ENCODE peak calls at places on chromosomes 2 and 18, in five cellular contexts. One of them, this sample, is unnamed.

GRCh38 chr2:196274387-196274809 is 103.0 kb upstream of the STK17B start:
- DNase-seq in epithelial cell of esophagus: peak; percentile 65
- DNase-seq in HFF-Myc: no peak
- DNase-seq in fibroblast of the aortic adventitia: peak; percentile 48
- DNase-seq in spleen: no peak
- DNase-seq in this sample: peak; percentile 26

GRCh38 chr18:34758378-34758948 is 48.4 kb downstream of the DTNA start:
- DNase-seq in epithelial cell of esophagus: no peak
- DNase-seq in HFF-Myc: no peak
- DNase-seq in fibroblast of the aortic adventitia: no peak
- DNase-seq in spleen: no peak
- DNase-seq in this sample: no peak

GRCh38 chr18:35786359-35787042 is 186.0 kb upstream of the RMP24 start:
- DNase-seq in epithelial cell of esophagus: no peak
- DNase-seq in HFF-Myc: no peak
- DNase-seq in fibroblast of the aortic adventitia: no peak
- DNase-seq in spleen: no peak
- DNase-seq in this sample: no peak

GRCh38 chr2:58762176-58762781 is 521.2 kb upstream of the FANCL start:
- DNase-seq in epithelial cell of esophagus: peak; percentile 76
- DNase-seq in HFF-Myc: peak; percentile 38
- DNase-seq in fibroblast of the aortic adventitia: peak; percentile 20
- DNase-seq in spleen: peak; percentile 59
- DNase-seq in this sample: no peak

GRCh38 chr18:22194151-22194598 is 24.8 kb downstream of the GATA6 start:
- DNase-seq in epithelial cell of esophagus: no peak
- DNase-seq in HFF-Myc: no peak
- DNase-seq in fibroblast of the aortic adventitia: peak; percentile 76
- DNase-seq in spleen: no peak
- DNase-seq in this sample: no peak

GRCh38 chr2:102703748-102704147 is 58.1 kb upstream of the TMEM182 start:
- DNase-seq in epithelial cell of esophagus: peak; percentile 68
- DNase-seq in HFF-Myc: no peak
- DNase-seq in fibroblast of the aortic adventitia: peak; percentile 30
- DNase-seq in spleen: no peak
- DNase-seq in this sample: peak; percentile 39

GRCh38 chr2:11014026-11014425 is 102.3 kb downstream of the KCNF1 start:
- DNase-seq in epithelial cell of esophagus: no peak
- DNase-seq in HFF-Myc: no peak
- DNase-seq in fibroblast of the aortic adventitia: no peak
- DNase-seq in spleen: no peak
- DNase-seq in this sample: no peak

GRCh38 chr2:226308981-226309380 is 490.6 kb downstream of the IRS1 start:
- DNase-seq in epithelial cell of esophagus: no peak
- DNase-seq in HFF-Myc: peak; percentile 85
- DNase-seq in fibroblast of the aortic adventitia: peak; percentile 26
- DNase-seq in spleen: no peak
- DNase-seq in this sample: no peak

GRCh38 chr2:72367530-72368225 is 220.0 kb upstream of the CYP26B1 start:
- DNase-seq in epithelial cell of esophagus: peak; percentile 100
- DNase-seq in HFF-Myc: peak; percentile 80
- DNase-seq in fibroblast of the aortic adventitia: peak; percentile 91
- DNase-seq in spleen: no peak
- DNase-seq in this sample: no peak

GRCh38 chr2:152740743-152741328 is 22.4 kb downstream of the ARL6IP6 start:
- DNase-seq in epithelial cell of esophagus: peak; percentile 65
- DNase-seq in HFF-Myc: peak; percentile 35
- DNase-seq in fibroblast of the aortic adventitia: peak; percentile 79
- DNase-seq in spleen: no peak
- DNase-seq in this sample: peak; percentile 50

GRCh38 chr2:34031097-34031496 is 432.0 kb upstream of the FAM98A start:
- DNase-seq in epithelial cell of esophagus: no peak
- DNase-seq in HFF-Myc: no peak
- DNase-seq in fibroblast of the aortic adventitia: no peak
- DNase-seq in spleen: no peak
- DNase-seq in this sample: no peak

GRCh38 chr2:149310349-149310748 is 20.0 kb upstream of the LYPD6 start:
- DNase-seq in epithelial cell of esophagus: no peak
- DNase-seq in HFF-Myc: no peak
- DNase-seq in fibroblast of the aortic adventitia: no peak
- DNase-seq in spleen: no peak
- DNase-seq in this sample: no peak
- TF ChIP-seq CTCF in epithelial cell of esophagus: no peak
- TF ChIP-seq CTCF in HFF-Myc: no peak
- TF ChIP-seq CTCF in fibroblast of the aortic adventitia: no peak
- TF ChIP-seq CTCF in spleen: no peak
- TF ChIP-seq CTCF in this sample: no peak

GRCh38 chr2:49044680-49045079 is 109.6 kb downstream of the FSHR start:
- DNase-seq in epithelial cell of esophagus: no peak
- DNase-seq in HFF-Myc: no peak
- DNase-seq in fibroblast of the aortic adventitia: no peak
- DNase-seq in spleen: no peak
- DNase-seq in this sample: no peak
- TF ChIP-seq CTCF in epithelial cell of esophagus: no peak
- TF ChIP-seq CTCF in HFF-Myc: no peak
- TF ChIP-seq CTCF in fibroblast of the aortic adventitia: no peak
- TF ChIP-seq CTCF in spleen: no peak
- TF ChIP-seq CTCF in this sample: no peak

GRCh38 chr18:31678425-31678824 is 6.0 kb downstream of the B4GALT6 start:
- DNase-seq in epithelial cell of esophagus: no peak
- DNase-seq in HFF-Myc: no peak
- DNase-seq in fibroblast of the aortic adventitia: no peak
- DNase-seq in spleen: no peak
- DNase-seq in this sample: no peak

GRCh38 chr18:31679133-31679731 is 5.1 kb downstream of the B4GALT6 start:
- DNase-seq in epithelial cell of esophagus: peak; percentile 86
- DNase-seq in HFF-Myc: no peak
- DNase-seq in fibroblast of the aortic adventitia: peak; percentile 85
- DNase-seq in spleen: no peak
- DNase-seq in this sample: no peak

GRCh38 chr18:31679806-31680793 is 4.3 kb downstream of the B4GALT6 start:
- DNase-seq in epithelial cell of esophagus: no peak
- DNase-seq in HFF-Myc: no peak
- DNase-seq in fibroblast of the aortic adventitia: no peak
- DNase-seq in spleen: no peak
- DNase-seq in this sample: no peak

GRCh38 chr18:31683106-31683505 is 1.3 kb downstream of the B4GALT6 start:
- DNase-seq in epithelial cell of esophagus: no peak
- DNase-seq in HFF-Myc: no peak
- DNase-seq in fibroblast of the aortic adventitia: no peak
- DNase-seq in spleen: no peak
- DNase-seq in this sample: no peak

GRCh38 chr18:31680836-31681568 is 3.4 kb downstream of the B4GALT6 start:
- DNase-seq in epithelial cell of esophagus: peak; percentile 30
- DNase-seq in HFF-Myc: no peak
- DNase-seq in fibroblast of the aortic adventitia: peak; percentile 40
- DNase-seq in spleen: no peak
- DNase-seq in this sample: peak; percentile 20
- TF ChIP-seq CTCF in epithelial cell of esophagus: peak; percentile 53
- TF ChIP-seq CTCF in HFF-Myc: no peak
- TF ChIP-seq CTCF in fibroblast of the aortic adventitia: peak; percentile 0
- TF ChIP-seq CTCF in spleen: no peak
- TF ChIP-seq CTCF in this sample: no peak

GRCh38 chr2:157901325-157901724 is 25.2 kb upstream of the ACVR1 start:
- DNase-seq in epithelial cell of esophagus: no peak
- DNase-seq in HFF-Myc: no peak
- DNase-seq in fibroblast of the aortic adventitia: no peak
- DNase-seq in spleen: no peak
- DNase-seq in this sample: no peak

GRCh38 chr2:157903051-157903625 is 27.0 kb upstream of the ACVR1 start:
- DNase-seq in epithelial cell of esophagus: no peak
- DNase-seq in HFF-Myc: no peak
- DNase-seq in fibroblast of the aortic adventitia: peak; percentile 21
- DNase-seq in spleen: no peak
- DNase-seq in this sample: no peak

GRCh38 chr2:157903626-157904025 is 27.5 kb upstream of the ACVR1 start:
- DNase-seq in epithelial cell of esophagus: no peak
- DNase-seq in HFF-Myc: no peak
- DNase-seq in fibroblast of the aortic adventitia: peak; percentile 39
- DNase-seq in spleen: no peak
- DNase-seq in this sample: no peak

GRCh38 chr2:157900684-157901083 is 24.6 kb upstream of the ACVR1 start:
- DNase-seq in epithelial cell of esophagus: no peak
- DNase-seq in HFF-Myc: no peak
- DNase-seq in fibroblast of the aortic adventitia: no peak
- DNase-seq in spleen: no peak
- DNase-seq in this sample: no peak

DNA sequence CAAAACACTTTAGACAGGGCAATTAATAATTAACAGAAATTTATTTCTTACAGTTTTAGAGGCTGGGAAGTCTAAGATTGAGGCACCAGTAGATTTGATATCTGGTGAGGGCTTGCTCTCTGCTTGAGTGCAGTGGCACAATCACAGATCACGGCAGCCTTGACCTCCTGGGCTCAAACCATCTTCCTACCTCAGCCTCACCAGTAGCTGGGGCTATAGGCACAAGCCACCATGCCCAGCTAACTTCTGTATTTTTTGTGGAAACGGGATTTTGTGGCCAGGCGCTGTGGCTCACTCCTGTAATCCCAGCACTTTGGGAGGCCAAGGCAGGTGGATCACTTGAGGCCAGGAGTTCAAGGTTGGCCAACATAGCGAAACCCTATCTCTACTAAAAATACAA is 29.0 kb upstream of the ACVR1 start:
- DNase-seq in epithelial cell of esophagus: no peak
- DNase-seq in HFF-Myc: no peak
- DNase-seq in fibroblast of the aortic adventitia: no peak
- DNase-seq in spleen: no peak
- DNase-seq in this sample: no peak
- TF ChIP-seq CTCF in epithelial cell of esophagus: no peak
- TF ChIP-seq CTCF in HFF-Myc: no peak
- TF ChIP-seq CTCF in fibroblast of the aortic adventitia: no peak
- TF ChIP-seq CTCF in spleen: no peak
- TF ChIP-seq CTCF in this sample: no peak

DNA sequence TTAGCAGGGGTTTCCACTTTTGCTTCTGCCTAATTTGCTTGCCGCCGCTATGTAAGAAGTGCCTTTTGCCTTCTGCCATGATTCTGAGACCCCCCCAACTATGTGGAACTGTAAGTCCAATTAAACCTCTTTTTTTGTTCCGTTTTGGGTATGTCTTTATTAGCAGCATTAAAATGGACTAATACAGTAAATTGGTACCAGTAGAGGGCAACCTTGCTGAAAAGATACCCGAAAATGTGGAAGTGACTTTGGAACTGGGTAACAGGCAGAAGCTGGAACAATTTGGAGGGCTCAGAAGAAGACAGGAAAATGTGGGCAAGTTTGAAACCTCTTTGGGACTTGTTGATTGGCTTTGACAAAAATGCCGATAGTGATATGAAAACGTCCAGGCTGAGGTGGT is 216.1 kb upstream of the FSIP2 start:
- DNase-seq in epithelial cell of esophagus: peak; percentile 5
- DNase-seq in HFF-Myc: no peak
- DNase-seq in fibroblast of the aortic adventitia: no peak
- DNase-seq in spleen: no peak
- DNase-seq in this sample: no peak
- TF ChIP-seq CTCF in epithelial cell of esophagus: peak; percentile 12
- TF ChIP-seq CTCF in HFF-Myc: no peak
- TF ChIP-seq CTCF in fibroblast of the aortic adventitia: no peak
- TF ChIP-seq CTCF in spleen: no peak
- TF ChIP-seq CTCF in this sample: no peak

DNA sequence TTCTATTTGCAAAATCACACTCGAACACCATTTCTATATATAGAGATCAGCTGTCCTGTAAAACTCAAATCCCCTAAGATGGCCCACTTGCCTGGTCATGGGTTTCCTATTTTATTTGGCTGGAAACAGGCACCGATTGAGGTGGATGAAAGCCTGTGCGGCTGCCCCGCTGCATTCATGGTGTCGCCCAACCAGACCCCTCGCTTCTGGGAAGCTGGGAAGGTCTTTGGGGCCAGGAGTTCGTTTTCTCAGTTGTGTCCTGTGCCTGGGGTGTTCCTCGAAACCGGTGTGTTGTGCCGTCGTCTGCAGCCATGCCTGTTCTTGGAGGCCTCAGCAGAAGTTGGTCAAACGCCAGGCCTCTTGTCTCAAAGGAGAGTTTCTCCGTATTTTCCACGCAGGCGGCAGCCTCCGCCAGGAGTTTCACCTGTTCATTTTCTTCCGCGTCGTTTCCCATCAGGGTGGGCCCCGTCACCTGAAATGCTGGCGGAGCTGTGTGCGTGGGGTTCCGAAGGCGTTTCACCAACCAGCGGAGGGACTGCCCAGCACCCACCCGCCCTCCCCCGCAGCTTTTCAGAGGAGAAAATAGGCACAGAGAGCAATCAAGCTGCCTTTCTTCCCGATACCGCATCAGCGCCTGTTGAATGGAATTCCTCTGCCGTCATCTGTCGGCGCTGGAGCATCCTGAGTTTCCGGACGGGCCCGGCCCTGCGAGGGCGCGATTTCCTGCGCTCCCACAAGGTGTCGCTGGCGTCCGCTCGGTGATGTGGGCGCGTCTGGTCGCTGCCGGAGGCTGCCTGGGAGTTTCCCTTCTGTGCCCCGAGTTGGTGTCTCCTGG is 17.1 kb upstream of the NFATC1 start:
- DNase-seq in epithelial cell of esophagus: peak; percentile 78
- DNase-seq in HFF-Myc: no peak
- DNase-seq in fibroblast of the aortic adventitia: peak; percentile 68
- DNase-seq in spleen: peak; percentile 95
- DNase-seq in this sample: peak; percentile 90
- TF ChIP-seq CTCF in epithelial cell of esophagus: peak; percentile 90
- TF ChIP-seq CTCF in HFF-Myc: peak; percentile 93
- TF ChIP-seq CTCF in fibroblast of the aortic adventitia: peak; percentile 97
- TF ChIP-seq CTCF in spleen: peak; percentile 97
- TF ChIP-seq CTCF in this sample: peak; percentile 96

GRCh38 chr18:79068946-79069791 is at the start of gene ATP9B:
- DNase-seq in epithelial cell of esophagus: peak; percentile 97
- DNase-seq in HFF-Myc: peak; percentile 82
- DNase-seq in fibroblast of the aortic adventitia: peak; percentile 96
- DNase-seq in spleen: peak; percentile 99
- DNase-seq in this sample: peak; percentile 98
- TF ChIP-seq CTCF in epithelial cell of esophagus: no peak
- TF ChIP-seq CTCF in HFF-Myc: no peak
- TF ChIP-seq CTCF in fibroblast of the aortic adventitia: no peak
- TF ChIP-seq CTCF in spleen: peak; percentile 20
- TF ChIP-seq CTCF in this sample: no peak

GRCh38 chr2:70336552-70336951 is 34.7 kb upstream of the FAM136A start:
- DNase-seq in epithelial cell of esophagus: no peak
- DNase-seq in HFF-Myc: no peak
- DNase-seq in fibroblast of the aortic adventitia: no peak
- DNase-seq in spleen: no peak
- DNase-seq in this sample: no peak
- TF ChIP-seq CTCF in epithelial cell of esophagus: peak; percentile 20
- TF ChIP-seq CTCF in HFF-Myc: no peak
- TF ChIP-seq CTCF in fibroblast of the aortic adventitia: no peak
- TF ChIP-seq CTCF in spleen: no peak
- TF ChIP-seq CTCF in this sample: no peak